ENCODE peak calls at places on chromosomes 5 and 9, in nine cellular contexts. O is breast epithelium; R is HTR-8/SVneo; N is osteocyte; W is NCI-H2171 treated with DMSO at 0.1 percent for 48 hours; K is KBM-7; B is NK-92 treated with Interleukin-12 subunit alpha and Interleukin-12 subunit beta, amount 100 ng/mL, for 24 hours; T is uterus; E is islet precursor cell. V is an unnamed sample.

GRCh38 chr5:6729400-6730310 is 16.4 kb downstream of the TENT4A start:
- DNase-seq in O (no peak), R (no peak), N (no peak), W (no peak), K (peak; percentile 40), B (no peak), T (no peak), E (no peak), V (no peak)

GRCh38 chr5:79983618-79984017 is 7.4 kb downstream of the MTX3 start:
- DNase-seq in O (no peak), R (no peak), N (no peak), W (no peak), K (no peak), B (no peak), T (no peak), E (no peak), V (no peak)

GRCh38 chr5:74124826-74125225 is 498.8 kb downstream of the ARHGEF28 start:
- DNase-seq in O (no peak), R (no peak), N (no peak), W (no peak), K (no peak), B (no peak), T (no peak), E (no peak), V (no peak)

GRCh38 chr9:129761293-129761900 is 8.6 kb upstream of the PTGES start:
- DNase-seq in O (no peak), R (no peak), N (no peak), W (no peak), K (no peak), B (no peak), T (peak; percentile 82), E (peak; percentile 60), V (no peak)

GRCh38 chr9:13410566-13411031 is 131.1 kb upstream of the MPDZ start:
- DNase-seq in O (no peak), R (peak; percentile 7), N (no peak), W (no peak), K (no peak), B (no peak), T (no peak), E (no peak), V (no peak)

GRCh38 chr5:170273968-170274710 is 23.4 kb downstream of the LCP2 start:
- DNase-seq in O (peak; percentile 62), R (peak; percentile 38), N (no peak), W (no peak), K (peak; percentile 58), B (no peak), T (no peak), E (peak; percentile 86), V (peak; percentile 67)

GRCh38 chr9:125991886-125992529 is 244.8 kb downstream of the PBX3 start:
- DNase-seq in O (peak; percentile 28), R (no peak), N (no peak), W (no peak), K (no peak), B (no peak), T (no peak), E (no peak), V (no peak)

GRCh38 chr9:5622019-5622418 is 6.9 kb upstream of the RIC1 start:
- DNase-seq in O (no peak), R (peak; percentile 27), N (no peak), W (no peak), K (no peak), B (no peak), T (no peak), E (no peak), V (no peak)

GRCh38 chr9:120904999-120905793 is 21.4 kb downstream of the TRAF1 start:
- DNase-seq in O (no peak), R (no peak), N (no peak), W (peak; percentile 18), K (no peak), B (no peak), T (no peak), E (no peak), V (no peak)

GRCh38 chr9:124583134-124583533 is 75.9 kb upstream of the NR5A1 start:
- DNase-seq in O (no peak), R (no peak), N (no peak), W (no peak), K (no peak), B (no peak), T (no peak), E (no peak), V (no peak)

GRCh38 chr5:174324680-174325079 is 279.2 kb downstream of the NSG2 start:
- DNase-seq in O (no peak), R (no peak), N (no peak), W (no peak), K (no peak), B (no peak), T (no peak), E (no peak), V (no peak)

GRCh38 chr5:142143878-142144277 is 35.3 kb downstream of the NDFIP1 start:
- DNase-seq in O (no peak), R (peak; percentile 21), N (no peak), W (peak; percentile 31), K (peak; percentile 41), B (no peak), T (no peak), E (no peak), V (no peak)

GRCh38 chr5:43701227-43701626 is 98.2 kb downstream of the NNT start:
- DNase-seq in O (no peak), R (no peak), N (no peak), W (no peak), K (no peak), B (no peak), T (no peak), E (no peak), V (no peak)

GRCh38 chr5:134247411-134247810 is 21.5 kb upstream of the PPP2CA start:
- DNase-seq in O (no peak), R (peak; percentile 75), N (no peak), W (no peak), K (no peak), B (no peak), T (no peak), E (no peak), V (no peak)

GRCh38 chr9:12060811-12061210 is 632.4 kb upstream of the TYRP1 start:
- DNase-seq in O (no peak), R (no peak), N (no peak), W (no peak), K (no peak), B (no peak), T (no peak), E (no peak), V (no peak)

GRCh38 chr9:19967567-19968459 is 179.0 kb upstream of the SLC24A2 start:
- DNase-seq in O (no peak), R (no peak), N (no peak), W (peak; percentile 6), K (no peak), B (no peak), T (no peak), E (no peak), V (no peak)

GRCh38 chr5:34503379-34504346 is 152.5 kb upstream of the RAI14 start:
- DNase-seq in O (peak; percentile 60), R (no peak), N (no peak), W (no peak), K (no peak), B (no peak), T (no peak), E (peak; percentile 78), V (no peak)

GRCh38 chr5:169717298-169717697 is 80.2 kb downstream of the DOCK2 start:
- DNase-seq in O (no peak), R (no peak), N (no peak), W (no peak), K (no peak), B (no peak), T (no peak), E (no peak), V (peak; percentile 92)

GRCh38 chr5:154000703-154001102 is 38.0 kb downstream of the FAM114A2 start:
- DNase-seq in O (no peak), R (no peak), N (no peak), W (no peak), K (no peak), B (no peak), T (no peak), E (no peak), V (no peak)

GRCh38 chr5:64210866-64211265 is 45.2 kb downstream of the RNF180 start:
- DNase-seq in O (no peak), R (peak; percentile 14), N (no peak), W (no peak), K (no peak), B (no peak), T (no peak), E (peak; percentile 71), V (no peak)

GRCh38 chr5:61924251-61924650 is 381.8 kb upstream of the KIF2A start:
- DNase-seq in O (no peak), R (no peak), N (no peak), W (no peak), K (no peak), B (no peak), T (no peak), E (no peak), V (no peak)

GRCh38 chr9:112132356-112132755 is 42.7 kb downstream of the SUSD1 start:
- DNase-seq in O (no peak), R (no peak), N (no peak), W (no peak), K (no peak), B (no peak), T (no peak), E (no peak), V (no peak)